ENCODE peak calls at places on chromosome 16, in five cellular contexts. O, F, C, E and T are unnamed samples.

GRCh38 chr16:49961087-49961486 is 63.9 kb upstream of the CNEP1R1 start:
- DNase-seq in O (no peak), F (no peak), C (no peak), E (no peak), T (no peak)

GRCh38 chr16:59566446-59566845 is 832.3 kb upstream of the GOT2 start:
- DNase-seq in O (no peak), F (no peak), C (no peak), E (no peak), T (no peak)

GRCh38 chr16:11029948-11030347 is 85.6 kb downstream of the CLEC16A start:
- DNase-seq in O (no peak), F (no peak), C (no peak), E (no peak), T (no peak)

GRCh38 chr16:85394511-85395206 is 218.5 kb upstream of the GSE1 start:
- DNase-seq in O (no peak), F (no peak), C (no peak), E (peak), T (peak)

GRCh38 chr16:64545769-64546168 is 576.1 kb downstream of the CDH11 start:
- DNase-seq in O (no peak), F (no peak), C (no peak), E (no peak), T (no peak)

GRCh38 chr16:7513429-7513828 is 180.8 kb downstream of the RBFOX1 start:
- DNase-seq in O (peak), F (no peak), C (no peak), E (no peak), T (peak)

GRCh38 chr16:66547101-66547989 is 2.6 kb downstream of the TK2 start:
- DNase-seq in O (no peak), F (no peak), C (no peak), E (no peak), T (no peak)

GRCh38 chr16:20020976-20021375 is 52.7 kb downstream of the GPR139 start:
- DNase-seq in O (no peak), F (no peak), C (no peak), E (no peak), T (no peak)

GRCh38 chr16:57764341-57765159 is 29.0 kb downstream of the KATNB1 start:
- DNase-seq in O (peak), F (no peak), C (no peak), E (no peak), T (peak)

GRCh38 chr16:77457046-77457445 is 22.2 kb upstream of the ADAMTS18 start:
- DNase-seq in O (no peak), F (no peak), C (no peak), E (no peak), T (no peak)